ENCODE peak calls at places on chromosomes 16 and 17, in ten cellular contexts. One of them, this sample, is unnamed.

GRCh38 chr17:50618300-50618699 is 16.4 kb upstream of the ABCC3 start:
- DNase-seq in Peyer's patch: no peak
- DNase-seq in body of pancreas: no peak
- DNase-seq in stomach: no peak
- DNase-seq in HepG2: no peak
- DNase-seq in HCT116: no peak
- DNase-seq in adrenal gland: no peak
- DNase-seq in tibial nerve: no peak
- DNase-seq in esophagus squamous epithelium: no peak
- DNase-seq in thyroid gland: no peak
- DNase-seq in this sample: no peak

GRCh38 chr17:50768348-50768761 is 1.0 kb upstream of the ANKRD40CL start:
- DNase-seq in body of pancreas: peak
- DNase-seq in stomach: peak
- DNase-seq in HepG2: peak
- DNase-seq in adrenal gland: no peak
- DNase-seq in esophagus squamous epithelium: no peak
- DNase-seq in thyroid gland: no peak
- DNase-seq in HCT116: peak
- DNase-seq in tibial nerve: no peak
- DNase-seq in Peyer's patch: peak
- DNase-seq in this sample: no peak

GRCh38 chr17:57519199-57519598 is 225.9 kb downstream of the CCDC182 start:
- DNase-seq in stomach: no peak
- DNase-seq in body of pancreas: no peak
- DNase-seq in Peyer's patch: no peak
- DNase-seq in HepG2: no peak
- DNase-seq in adrenal gland: no peak
- DNase-seq in thyroid gland: peak
- DNase-seq in tibial nerve: no peak
- DNase-seq in HCT116: no peak
- DNase-seq in esophagus squamous epithelium: no peak
- DNase-seq in this sample: no peak

GRCh38 chr17:59844884-59845594 is 47.7 kb downstream of the TUBD1 start:
- DNase-seq in tibial nerve: no peak
- DNase-seq in adrenal gland: no peak
- DNase-seq in thyroid gland: no peak
- DNase-seq in HepG2: no peak
- DNase-seq in stomach: no peak
- DNase-seq in HCT116: no peak
- DNase-seq in Peyer's patch: peak
- DNase-seq in esophagus squamous epithelium: no peak
- DNase-seq in body of pancreas: no peak
- DNase-seq in this sample: no peak

GRCh38 chr16:77919761-77920415 is 102.5 kb upstream of the CLEC3A start:
- DNase-seq in thyroid gland: no peak
- DNase-seq in tibial nerve: no peak
- DNase-seq in stomach: no peak
- DNase-seq in body of pancreas: no peak
- DNase-seq in HCT116: no peak
- DNase-seq in HepG2: no peak
- DNase-seq in Peyer's patch: no peak
- DNase-seq in esophagus squamous epithelium: no peak
- DNase-seq in adrenal gland: no peak
- DNase-seq in this sample: no peak

GRCh38 chr17:10626378-10626777 is 30.7 kb downstream of the MYH3 start:
- DNase-seq in stomach: no peak
- DNase-seq in adrenal gland: no peak
- DNase-seq in body of pancreas: no peak
- DNase-seq in HCT116: no peak
- DNase-seq in tibial nerve: no peak
- DNase-seq in Peyer's patch: no peak
- DNase-seq in thyroid gland: no peak
- DNase-seq in esophagus squamous epithelium: no peak
- DNase-seq in HepG2: no peak
- DNase-seq in this sample: no peak

GRCh38 chr17:2309338-2310143 is 5.8 kb downstream of the SRR start:
- DNase-seq in tibial nerve: no peak
- DNase-seq in thyroid gland: no peak
- DNase-seq in Peyer's patch: no peak
- DNase-seq in HCT116: no peak
- DNase-seq in HepG2: no peak
- DNase-seq in esophagus squamous epithelium: no peak
- DNase-seq in stomach: no peak
- DNase-seq in body of pancreas: peak
- DNase-seq in adrenal gland: peak
- DNase-seq in this sample: no peak

GRCh38 chr17:68790931-68791330 is 164.3 kb downstream of the ABCA8 start:
- DNase-seq in HCT116: no peak
- DNase-seq in HepG2: no peak
- DNase-seq in Peyer's patch: no peak
- DNase-seq in body of pancreas: no peak
- DNase-seq in adrenal gland: no peak
- DNase-seq in esophagus squamous epithelium: no peak
- DNase-seq in stomach: no peak
- DNase-seq in tibial nerve: no peak
- DNase-seq in thyroid gland: no peak
- DNase-seq in this sample: no peak

GRCh38 chr17:37527249-37527851 is 37.7 kb downstream of the DUSP14 start:
- DNase-seq in thyroid gland: peak
- DNase-seq in body of pancreas: no peak
- DNase-seq in HCT116: peak
- DNase-seq in adrenal gland: peak
- DNase-seq in Peyer's patch: no peak
- DNase-seq in tibial nerve: no peak
- DNase-seq in esophagus squamous epithelium: no peak
- DNase-seq in HepG2: peak
- DNase-seq in stomach: no peak
- DNase-seq in this sample: no peak

GRCh38 chr16:49492090-49492801 is 118.6 kb downstream of the C16orf78 start:
- DNase-seq in HCT116: no peak
- DNase-seq in thyroid gland: peak
- DNase-seq in esophagus squamous epithelium: no peak
- DNase-seq in stomach: peak
- DNase-seq in body of pancreas: peak
- DNase-seq in adrenal gland: peak
- DNase-seq in Peyer's patch: peak
- DNase-seq in tibial nerve: no peak
- DNase-seq in HepG2: no peak
- DNase-seq in this sample: peak

GRCh38 chr17:77930780-77931768 is 27.4 kb upstream of the TNRC6C start:
- DNase-seq in thyroid gland: peak
- DNase-seq in Peyer's patch: no peak
- DNase-seq in HCT116: no peak
- DNase-seq in body of pancreas: no peak
- DNase-seq in adrenal gland: no peak
- DNase-seq in HepG2: no peak
- DNase-seq in tibial nerve: no peak
- DNase-seq in esophagus squamous epithelium: no peak
- DNase-seq in stomach: no peak
- DNase-seq in this sample: no peak
- TF ChIP-seq POLR2A in thyroid gland: no peak
- TF ChIP-seq POLR2A in Peyer's patch: no peak
- TF ChIP-seq POLR2A in HCT116: no peak
- TF ChIP-seq POLR2A in body of pancreas: no peak
- TF ChIP-seq POLR2A in adrenal gland: no peak
- TF ChIP-seq POLR2A in HepG2: no peak
- TF ChIP-seq POLR2A in tibial nerve: no peak
- TF ChIP-seq POLR2A in esophagus squamous epithelium: no peak
- TF ChIP-seq POLR2A in stomach: no peak
- TF ChIP-seq POLR2A in this sample: no peak

GRCh38 chr17:18314731-18315497 is at the start of the genes SMCR8 and TOP3A:
- DNase-seq in stomach: peak
- DNase-seq in esophagus squamous epithelium: peak
- DNase-seq in Peyer's patch: peak
- DNase-seq in thyroid gland: peak
- DNase-seq in tibial nerve: peak
- DNase-seq in body of pancreas: peak
- DNase-seq in HCT116: peak
- DNase-seq in HepG2: peak
- DNase-seq in adrenal gland: peak
- DNase-seq in this sample: peak
- TF ChIP-seq POLR2A in stomach: no peak
- TF ChIP-seq POLR2A in esophagus squamous epithelium: peak
- TF ChIP-seq POLR2A in Peyer's patch: peak
- TF ChIP-seq POLR2A in thyroid gland: peak
- TF ChIP-seq POLR2A in tibial nerve: peak
- TF ChIP-seq POLR2A in body of pancreas: peak
- TF ChIP-seq POLR2A in HCT116: peak
- TF ChIP-seq POLR2A in HepG2: peak
- TF ChIP-seq POLR2A in adrenal gland: peak
- TF ChIP-seq POLR2A in this sample: no peak

GRCh38 chr16:3188925-3189825 is 1.2 kb downstream of the OR1F1 start:
- DNase-seq in tibial nerve: no peak
- DNase-seq in stomach: no peak
- DNase-seq in esophagus squamous epithelium: no peak
- DNase-seq in Peyer's patch: no peak
- DNase-seq in HepG2: peak
- DNase-seq in thyroid gland: no peak
- DNase-seq in HCT116: no peak
- DNase-seq in adrenal gland: no peak
- DNase-seq in body of pancreas: no peak
- DNase-seq in this sample: no peak
- TF ChIP-seq POLR2A in tibial nerve: no peak
- TF ChIP-seq POLR2A in stomach: no peak
- TF ChIP-seq POLR2A in esophagus squamous epithelium: no peak
- TF ChIP-seq POLR2A in Peyer's patch: no peak
- TF ChIP-seq POLR2A in HepG2: no peak
- TF ChIP-seq POLR2A in thyroid gland: no peak
- TF ChIP-seq POLR2A in HCT116: no peak
- TF ChIP-seq POLR2A in adrenal gland: no peak
- TF ChIP-seq POLR2A in body of pancreas: no peak
- TF ChIP-seq POLR2A in this sample: no peak

DNA sequence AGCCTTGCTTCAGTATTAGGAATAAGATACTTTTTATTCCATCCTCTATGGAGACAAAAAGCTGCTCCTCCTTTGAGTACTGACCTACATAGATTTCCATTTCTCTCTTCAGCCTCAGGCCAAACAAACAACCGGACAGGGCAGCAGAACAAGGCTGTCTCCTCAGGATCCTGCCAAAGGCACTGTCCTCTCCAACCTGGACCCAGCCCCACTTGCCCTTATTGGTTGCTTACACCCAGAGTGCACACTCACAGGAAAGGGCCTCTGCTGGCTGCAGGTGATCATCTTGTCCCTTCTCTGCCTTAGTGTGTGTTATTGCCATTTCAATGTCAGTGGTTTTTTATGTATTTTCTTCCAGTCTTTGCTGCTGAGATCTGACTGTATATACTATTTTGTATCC is 26.6 kb downstream of the LIG3 start:
- DNase-seq in esophagus squamous epithelium: no peak
- DNase-seq in HepG2: no peak
- DNase-seq in stomach: no peak
- DNase-seq in adrenal gland: no peak
- DNase-seq in tibial nerve: no peak
- DNase-seq in Peyer's patch: no peak
- DNase-seq in HCT116: no peak
- DNase-seq in body of pancreas: no peak
- DNase-seq in thyroid gland: no peak
- DNase-seq in this sample: no peak
- TF ChIP-seq POLR2A in esophagus squamous epithelium: no peak
- TF ChIP-seq POLR2A in HepG2: no peak
- TF ChIP-seq POLR2A in stomach: no peak
- TF ChIP-seq POLR2A in adrenal gland: no peak
- TF ChIP-seq POLR2A in tibial nerve: no peak
- TF ChIP-seq POLR2A in Peyer's patch: no peak
- TF ChIP-seq POLR2A in HCT116: no peak
- TF ChIP-seq POLR2A in body of pancreas: no peak
- TF ChIP-seq POLR2A in thyroid gland: no peak
- TF ChIP-seq POLR2A in this sample: no peak

GRCh38 chr17:43479948-43480347 is 3.8 kb upstream of the DHX8 start:
- DNase-seq in Peyer's patch: no peak
- DNase-seq in adrenal gland: no peak
- DNase-seq in tibial nerve: no peak
- DNase-seq in thyroid gland: no peak
- DNase-seq in stomach: no peak
- DNase-seq in HepG2: peak
- DNase-seq in HCT116: no peak
- DNase-seq in esophagus squamous epithelium: no peak
- DNase-seq in body of pancreas: no peak
- DNase-seq in this sample: no peak

GRCh38 chr17:43482103-43483012 is 1.4 kb upstream of the DHX8 start:
- DNase-seq in tibial nerve: no peak
- DNase-seq in esophagus squamous epithelium: no peak
- DNase-seq in Peyer's patch: no peak
- DNase-seq in adrenal gland: no peak
- DNase-seq in HepG2: peak
- DNase-seq in thyroid gland: peak
- DNase-seq in body of pancreas: no peak
- DNase-seq in stomach: no peak
- DNase-seq in HCT116: no peak
- DNase-seq in this sample: no peak

GRCh38 chr17:43477832-43478634 is 5.7 kb upstream of the DHX8 start:
- DNase-seq in tibial nerve: no peak
- DNase-seq in Peyer's patch: no peak
- DNase-seq in HepG2: peak
- DNase-seq in stomach: no peak
- DNase-seq in body of pancreas: no peak
- DNase-seq in adrenal gland: no peak
- DNase-seq in HCT116: no peak
- DNase-seq in esophagus squamous epithelium: no peak
- DNase-seq in thyroid gland: no peak
- DNase-seq in this sample: no peak

GRCh38 chr17:43483674-43484551 is at the start of gene DHX8:
- DNase-seq in adrenal gland: peak
- DNase-seq in Peyer's patch: peak
- DNase-seq in HCT116: peak
- DNase-seq in esophagus squamous epithelium: peak
- DNase-seq in HepG2: peak
- DNase-seq in body of pancreas: peak
- DNase-seq in stomach: peak
- DNase-seq in tibial nerve: peak
- DNase-seq in thyroid gland: peak
- DNase-seq in this sample: peak
- TF ChIP-seq POLR2A in adrenal gland: peak
- TF ChIP-seq POLR2A in Peyer's patch: peak
- TF ChIP-seq POLR2A in HCT116: peak
- TF ChIP-seq POLR2A in esophagus squamous epithelium: no peak
- TF ChIP-seq POLR2A in HepG2: peak
- TF ChIP-seq POLR2A in body of pancreas: peak
- TF ChIP-seq POLR2A in stomach: no peak
- TF ChIP-seq POLR2A in tibial nerve: peak
- TF ChIP-seq POLR2A in thyroid gland: peak
- TF ChIP-seq POLR2A in this sample: peak

This sample was measured in suprapubic skin.